ENCODE peak calls at places on chromosome 9, in four cellular contexts. X, M, H and O are unnamed samples.

GRCh38 chr9:38277601-38278200 is 114.8 kb upstream of the ALDH1B1 start:
- DNase-seq in M (no peak), X (peak), H (no peak), O (no peak)

GRCh38 chr9:135336722-135337490 is 142.7 kb upstream of the PPP1R26 start:
- DNase-seq in M (no peak), X (no peak), H (no peak), O (no peak)

GRCh38 chr9:134425815-134426214 is 99.6 kb downstream of the RXRA start:
- DNase-seq in H (no peak), X (no peak), M (no peak), O (no peak)

GRCh38 chr9:73180373-73180772 is 28.7 kb downstream of the ANXA1 start:
- DNase-seq in X (no peak), M (peak), H (peak), O (no peak)

GRCh38 chr9:135065151-135065550 is 22.3 kb upstream of the OLFM1 start:
- DNase-seq in X (no peak), H (no peak), M (no peak), O (no peak)

GRCh38 chr9:126637002-126637849 is 23.5 kb downstream of the LMX1B start:
- DNase-seq in M (no peak), H (no peak), X (no peak), O (no peak)

GRCh38 chr9:137114220-137114612 is 317 bp downstream of the DPP7 start:
- DNase-seq in X (no peak), H (no peak), M (no peak), O (no peak)

GRCh38 chr9:74285075-74285474 is 212.1 kb upstream of the RORB start:
- DNase-seq in X (peak), M (no peak), H (no peak), O (no peak)

GRCh38 chr9:1222511-1222910 is 172.4 kb downstream of the DMRT2 start:
- DNase-seq in X (no peak), M (peak), H (no peak), O (no peak)

GRCh38 chr9:68931821-68932220 is 82.1 kb downstream of the PRKACG start:
- DNase-seq in X (no peak), H (no peak), M (no peak), O (no peak)

GRCh38 chr9:121633144-121633714 is 18.2 kb upstream of the DAB2IP start:
- DNase-seq in X (no peak), M (no peak), H (no peak), O (no peak)

GRCh38 chr9:123418052-123418430 is 62.0 kb downstream of the CRB2 start:
- DNase-seq in H (no peak), M (no peak), X (no peak), O (no peak)

GRCh38 chr9:135077497-135078200 is 9.8 kb upstream of the OLFM1 start:
- DNase-seq in H (no peak), X (no peak), M (peak), O (peak)

GRCh38 chr9:127445851-127446719 is 5.1 kb downstream of the RPL12 start:
- DNase-seq in X (peak), M (no peak), H (no peak), O (no peak)

GRCh38 chr9:127139775-127140174 is 17.3 kb upstream of the ANGPTL2 start:
- DNase-seq in H (no peak), M (no peak), X (no peak), O (no peak)

GRCh38 chr9:131660466-131661405 is 79.1 kb downstream of the RAPGEF1 start:
- DNase-seq in M (no peak), H (no peak), X (no peak), O (no peak)

GRCh38 chr9:78612089-78612488 is 315.2 kb downstream of the PSAT1 start:
- DNase-seq in X (no peak), H (peak), M (peak), O (no peak)

GRCh38 chr9:128921881-128922763 is 1.3 kb downstream of the PHYHD1 start:
- DNase-seq in X (no peak), M (peak), H (no peak), O (peak)

GRCh38 chr9:18810581-18810980 is 222.4 kb downstream of the SAXO1 start:
- DNase-seq in M (no peak), H (no peak), X (no peak), O (no peak)

GRCh38 chr9:94779101-94779500 is 52.6 kb downstream of the AOPEP start:
- DNase-seq in H (no peak), M (no peak), X (peak), O (no peak)

GRCh38 chr9:79763861-79764260 is 192.1 kb downstream of the TLE4 start:
- DNase-seq in M (no peak), H (no peak), X (no peak), O (no peak)

GRCh38 chr9:79756414-79756813 is 184.6 kb downstream of the TLE4 start:
- DNase-seq in X (no peak), M (no peak), H (no peak), O (no peak)

GRCh38 chr9:79759460-79759859 is 187.7 kb downstream of the TLE4 start:
- DNase-seq in H (no peak), X (no peak), M (no peak), O (no peak)

GRCh38 chr9:79757074-79757473 is 185.3 kb downstream of the TLE4 start:
- DNase-seq in X (no peak), H (no peak), M (no peak), O (no peak)

GRCh38 chr9:79757906-79758669 is 186.3 kb downstream of the TLE4 start:
- DNase-seq in M (no peak), X (peak), H (no peak), O (no peak)
- TF ChIP-seq CTCF in M (peak), X (peak), H (peak), O (peak)

GRCh38 chr9:6911901-6912650 is 154.3 kb downstream of the KDM4C start:
- DNase-seq in H (no peak), X (no peak), M (peak), O (no peak)

GRCh38 chr9:6909186-6909585 is 151.4 kb downstream of the KDM4C start:
- DNase-seq in M (no peak), H (no peak), X (no peak), O (no peak)

GRCh38 chr9:6907772-6908381 is 150.1 kb downstream of the KDM4C start:
- DNase-seq in M (peak), X (peak), H (no peak), O (no peak)

GRCh38 chr9:6910497-6910896 is 152.7 kb downstream of the KDM4C start:
- DNase-seq in H (no peak), X (no peak), M (no peak), O (no peak)

GRCh38 chr9:6910032-6910431 is 152.3 kb downstream of the KDM4C start:
- DNase-seq in M (peak), H (no peak), X (peak), O (no peak)
- TF ChIP-seq CTCF in M (peak), H (peak), X (peak), O (peak)

DNA sequence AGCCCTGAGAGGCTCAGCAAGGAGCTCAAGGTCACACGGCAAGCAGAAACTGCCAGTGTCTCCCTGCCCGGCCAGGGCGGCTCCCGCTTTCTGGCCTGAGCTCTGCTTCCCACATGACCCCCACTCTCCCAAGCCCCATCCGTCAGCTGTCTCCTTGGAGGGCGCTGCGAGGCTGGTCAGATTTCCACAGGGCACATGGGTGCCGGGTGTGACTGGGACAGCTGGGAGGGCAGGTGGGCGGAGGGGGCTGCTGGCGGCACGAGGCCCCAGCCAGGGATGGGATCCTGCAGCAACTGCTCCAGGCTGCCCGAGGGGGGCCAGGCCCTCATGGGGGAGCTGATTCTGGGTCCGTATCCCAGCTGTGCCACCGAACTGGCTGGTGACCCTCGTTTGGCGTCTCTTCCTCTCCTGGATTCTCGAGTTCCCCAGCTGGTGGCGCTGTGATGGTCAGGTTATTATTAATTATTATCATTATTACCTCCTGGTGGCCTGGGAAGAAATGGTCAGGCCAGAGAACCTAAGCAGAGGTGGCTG is 12.9 kb upstream of the WDR38 start:
- DNase-seq in X (peak), H (no peak), M (no peak), O (no peak)
- TF ChIP-seq CTCF in X (peak), H (peak), M (peak), O (peak)

GRCh38 chr9:118522093-118523028 is 818.2 kb downstream of the TLR4 start:
- DNase-seq in H (no peak), M (peak), X (peak), O (peak)
- TF ChIP-seq CTCF in H (peak), M (peak), X (peak), O (peak)